ENCODE peak calls at places on chromosomes 13 and 19, in five cellular contexts. One of them, this sample, is unnamed. For H3K9me2, the result is how much of the 10 kb centered on the place peaks cover.

GRCh38 chr19:14102102-14102696 is 11.6 kb upstream of the SAMD1 start:
- DNase-seq in hepatocyte: no peak
- DNase-seq in GM23248: no peak
- DNase-seq in MM.1S: peak
- DNase-seq in HCT116: no peak
- DNase-seq in this sample: peak

GRCh38 chr19:51460164-51460992 is 2.1 kb upstream of the SIGLEC8 start:
- DNase-seq in MM.1S: no peak
- DNase-seq in hepatocyte: no peak
- DNase-seq in HCT116: no peak
- DNase-seq in GM23248: peak
- DNase-seq in this sample: peak

GRCh38 chr13:28684257-28684656 is 25.3 kb downstream of the POMP start:
- DNase-seq in GM23248: peak
- DNase-seq in HCT116: no peak
- DNase-seq in MM.1S: no peak
- DNase-seq in hepatocyte: peak
- DNase-seq in this sample: peak

GRCh38 chr13:45781553-45782326 is 69.8 kb downstream of the SIAH3 start:
- DNase-seq in MM.1S: no peak
- DNase-seq in hepatocyte: no peak
- DNase-seq in GM23248: peak
- DNase-seq in HCT116: no peak
- DNase-seq in this sample: peak

GRCh38 chr13:78194904-78195639 is 276.4 kb upstream of the EDNRB start:
- DNase-seq in MM.1S: no peak
- DNase-seq in GM23248: peak
- DNase-seq in HCT116: no peak
- DNase-seq in hepatocyte: no peak
- DNase-seq in this sample: no peak

GRCh38 chr19:38009650-38010229 is 102.7 kb downstream of the SIPA1L3 start:
- DNase-seq in HCT116: no peak
- DNase-seq in GM23248: no peak
- DNase-seq in hepatocyte: no peak
- DNase-seq in MM.1S: no peak
- DNase-seq in this sample: no peak

GRCh38 chr19:57067440-57067839 is 52.3 kb upstream of the USP29 start:
- DNase-seq in hepatocyte: no peak
- DNase-seq in GM23248: no peak
- DNase-seq in MM.1S: no peak
- DNase-seq in HCT116: no peak
- DNase-seq in this sample: no peak

GRCh38 chr19:5341981-5342380 is 1.4 kb upstream of the PTPRS start:
- DNase-seq in MM.1S: no peak
- DNase-seq in HCT116: no peak
- DNase-seq in GM23248: no peak
- DNase-seq in hepatocyte: no peak
- DNase-seq in this sample: no peak

GRCh38 chr13:68386808-68387207 is 1156.7 kb upstream of the PCDH9 start:
- DNase-seq in MM.1S: no peak
- DNase-seq in hepatocyte: no peak
- DNase-seq in HCT116: no peak
- DNase-seq in GM23248: no peak
- DNase-seq in this sample: no peak

GRCh38 chr13:68390987-68391386 is 1160.9 kb upstream of the PCDH9 start:
- DNase-seq in GM23248: no peak
- DNase-seq in MM.1S: no peak
- DNase-seq in hepatocyte: no peak
- DNase-seq in HCT116: no peak
- DNase-seq in this sample: no peak
- H3K4me2 ChIP-seq in GM23248: no peak
- H3K4me2 ChIP-seq in MM.1S: no peak
- H3K4me2 ChIP-seq in hepatocyte: no peak
- H3K4me2 ChIP-seq in HCT116: no peak
- H3K4me2 ChIP-seq in this sample: no peak

DNA sequence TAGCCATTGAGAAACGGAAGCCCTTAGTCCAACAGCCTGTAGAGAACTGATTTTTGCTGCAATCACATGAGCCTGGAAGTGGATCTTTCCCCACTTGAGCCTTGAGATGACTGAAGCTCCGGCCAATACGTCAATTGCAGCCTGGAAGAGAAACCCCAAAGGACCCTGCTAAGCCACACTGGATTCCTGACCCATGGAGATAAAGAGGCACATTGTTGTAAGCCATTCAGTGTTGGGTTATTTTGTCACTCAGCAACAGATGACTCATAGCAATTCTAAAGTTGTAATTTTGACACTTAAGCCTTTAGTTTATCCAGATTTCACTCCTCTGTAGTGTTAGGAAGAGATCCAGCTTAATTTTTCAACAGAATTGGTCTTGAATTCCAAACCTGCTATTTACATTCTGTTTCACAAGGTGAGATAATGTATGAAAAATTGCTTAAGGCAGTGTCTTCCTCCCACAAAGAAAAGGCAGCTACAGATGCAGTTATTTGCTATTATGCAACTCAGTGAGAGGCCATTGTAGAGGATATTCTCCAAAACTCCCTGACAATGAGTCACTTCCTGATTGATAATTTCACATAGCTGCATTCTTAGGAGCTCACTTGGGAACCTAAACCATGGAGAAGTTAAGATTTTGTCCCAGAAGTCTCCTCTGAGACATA is 59.4 kb upstream of the TSHZ3 start:
- DNase-seq in hepatocyte: peak
- DNase-seq in HCT116: no peak
- DNase-seq in GM23248: peak
- DNase-seq in MM.1S: no peak
- DNase-seq in this sample: no peak
- H3K9me2 ChIP-seq in hepatocyte: under half
- H3K9me2 ChIP-seq in HCT116: under half
- H3K9me2 ChIP-seq in GM23248: under half
- H3K9me2 ChIP-seq in MM.1S: under half
- H3K9me2 ChIP-seq in this sample: under half

DNA sequence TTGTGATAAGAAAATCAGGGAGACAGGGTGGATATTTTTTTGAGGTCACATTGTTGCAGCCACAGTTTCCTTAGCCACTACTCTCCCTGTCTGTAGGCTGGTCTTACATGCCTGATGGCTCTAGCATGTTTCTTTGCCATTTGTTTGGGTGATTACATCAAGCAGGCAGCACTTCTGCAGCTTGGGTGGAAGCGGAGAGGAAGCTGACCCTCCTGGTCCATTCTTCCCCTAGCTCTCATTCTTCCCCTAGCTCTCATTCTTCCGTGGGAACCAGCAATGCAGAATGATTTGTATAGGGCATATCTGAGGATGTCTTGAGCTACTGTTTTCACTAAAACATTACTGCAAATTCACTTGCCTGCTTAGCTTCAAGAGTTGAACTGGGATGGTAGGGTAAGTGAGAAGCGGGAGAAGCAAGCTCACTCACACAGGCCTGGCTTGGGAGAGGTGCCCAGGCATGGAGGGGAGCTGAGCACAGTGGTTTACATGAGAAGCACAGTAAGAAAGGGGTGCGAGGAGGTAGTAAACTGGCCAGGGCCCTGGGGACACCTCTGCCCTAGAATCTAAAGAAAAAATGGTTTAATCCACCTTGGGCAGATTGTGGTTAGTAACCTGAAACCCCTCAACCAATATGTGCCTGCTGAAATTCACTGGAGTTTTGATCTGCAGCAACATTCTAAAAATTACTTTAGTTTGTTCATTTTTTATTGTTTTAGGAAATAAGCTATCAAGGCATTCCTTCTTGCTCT is 538.9 kb downstream of the RFC3 start:
- DNase-seq in HCT116: no peak
- DNase-seq in GM23248: no peak
- DNase-seq in MM.1S: no peak
- DNase-seq in hepatocyte: no peak
- DNase-seq in this sample: no peak
- H2AFZ ChIP-seq in HCT116: peak
- H2AFZ ChIP-seq in GM23248: no peak
- H2AFZ ChIP-seq in MM.1S: no peak
- H2AFZ ChIP-seq in hepatocyte: no peak
- H2AFZ ChIP-seq in this sample: no peak

DNA sequence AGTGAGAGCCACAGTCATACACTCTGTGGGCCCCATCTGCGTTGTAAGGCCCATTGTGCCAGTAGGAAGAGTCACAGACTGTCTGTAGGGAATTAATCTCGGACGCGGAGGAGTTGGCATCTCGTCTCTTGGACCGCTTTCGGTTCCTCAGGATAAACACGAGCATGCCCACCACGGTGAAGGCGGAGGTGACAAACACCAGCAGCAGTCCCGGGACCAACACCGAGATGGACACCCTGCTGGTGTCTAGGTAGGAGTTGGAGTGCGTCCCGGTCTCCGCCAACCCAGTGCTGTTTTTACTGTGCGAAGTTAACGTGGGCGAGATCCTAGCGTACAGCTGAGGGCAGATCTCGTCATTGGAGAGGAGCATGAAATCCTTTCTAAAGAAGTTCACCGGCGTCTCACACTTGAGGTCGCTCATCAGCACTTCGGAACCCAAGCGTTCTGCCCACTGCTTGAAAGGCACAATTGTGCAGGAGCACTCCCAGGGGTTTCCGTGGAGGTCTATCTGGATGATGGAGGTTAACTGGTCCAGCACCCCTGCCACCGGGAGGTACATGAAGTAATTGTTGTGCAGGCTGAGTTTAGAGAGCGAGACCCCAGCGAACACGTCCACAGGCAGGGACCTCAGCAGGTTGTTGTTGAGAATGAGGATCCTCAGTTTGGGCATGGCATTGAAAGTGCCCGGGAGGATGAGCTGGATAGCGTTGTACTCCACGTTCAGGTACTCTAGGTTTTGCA is 2.7 kb downstream of the SLITRK1 start:
- DNase-seq in hepatocyte: peak
- DNase-seq in HCT116: no peak
- DNase-seq in MM.1S: no peak
- DNase-seq in GM23248: peak
- DNase-seq in this sample: no peak
- H3K4me2 ChIP-seq in hepatocyte: peak
- H3K4me2 ChIP-seq in HCT116: no peak
- H3K4me2 ChIP-seq in MM.1S: no peak
- H3K4me2 ChIP-seq in GM23248: peak
- H3K4me2 ChIP-seq in this sample: no peak

DNA sequence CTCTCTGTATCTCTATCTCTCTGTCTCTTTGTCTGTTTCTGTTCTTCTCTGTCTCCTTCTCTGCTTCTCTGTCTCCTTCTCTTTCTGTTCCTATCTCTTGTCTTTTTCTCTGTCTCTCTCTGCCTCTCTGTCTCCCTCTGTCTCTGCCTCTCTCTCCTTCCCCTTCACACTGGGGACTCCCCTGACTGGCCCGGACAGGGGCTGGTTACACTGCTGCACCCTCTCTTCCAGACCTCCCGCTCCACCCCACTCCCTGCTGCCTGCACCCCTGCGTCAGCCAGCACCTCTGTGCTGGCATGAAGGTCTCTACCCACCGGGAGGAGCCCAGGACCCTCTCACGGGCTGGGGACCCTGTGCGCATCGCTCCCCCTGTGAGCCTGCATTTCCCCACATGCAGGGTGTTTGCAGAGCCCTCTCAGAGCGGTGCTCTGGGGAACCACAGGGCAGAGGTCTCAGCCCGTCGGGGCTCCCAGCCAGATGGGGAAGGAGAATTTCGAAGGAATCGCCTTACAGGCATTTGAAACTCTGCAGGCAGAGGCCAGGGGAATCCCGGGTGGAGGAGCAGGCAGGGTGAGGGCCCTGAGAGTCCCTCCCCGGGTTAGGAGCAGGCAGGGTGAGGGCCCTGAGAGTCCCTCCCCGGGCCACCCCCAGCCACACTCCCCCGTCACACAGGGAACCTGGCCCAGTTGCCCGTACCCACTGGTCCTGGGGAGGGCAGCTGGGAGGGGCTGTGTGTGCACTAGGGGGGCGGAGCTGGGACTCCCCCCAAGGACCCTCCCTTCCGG is 16.1 kb upstream of the TCF3 start:
- DNase-seq in MM.1S: peak
- DNase-seq in GM23248: no peak
- DNase-seq in hepatocyte: peak
- DNase-seq in HCT116: no peak
- DNase-seq in this sample: peak
- H3K9me2 ChIP-seq in MM.1S: under half
- H3K9me2 ChIP-seq in GM23248: under half
- H3K9me2 ChIP-seq in hepatocyte: under half
- H3K9me2 ChIP-seq in HCT116: under half
- H3K9me2 ChIP-seq in this sample: under half

GRCh38 chr19:46845959-46846459 is 4.6 kb downstream of the AP2S1 start:
- DNase-seq in hepatocyte: no peak
- DNase-seq in HCT116: no peak
- DNase-seq in MM.1S: no peak
- DNase-seq in GM23248: no peak
- DNase-seq in this sample: no peak

GRCh38 chr19:46849610-46850009 is 1.0 kb downstream of the AP2S1 start:
- DNase-seq in MM.1S: no peak
- DNase-seq in HCT116: no peak
- DNase-seq in GM23248: peak
- DNase-seq in hepatocyte: no peak
- DNase-seq in this sample: no peak

GRCh38 chr19:46847528-46847927 is 3.1 kb downstream of the AP2S1 start:
- DNase-seq in hepatocyte: no peak
- DNase-seq in MM.1S: no peak
- DNase-seq in HCT116: no peak
- DNase-seq in GM23248: no peak
- DNase-seq in this sample: no peak

GRCh38 chr19:46850228-46851203 is at the start of gene AP2S1:
- DNase-seq in HCT116: peak
- DNase-seq in GM23248: peak
- DNase-seq in hepatocyte: peak
- DNase-seq in MM.1S: peak
- DNase-seq in this sample: peak

GRCh38 chr19:46848389-46848788 is 2.3 kb downstream of the AP2S1 start:
- DNase-seq in hepatocyte: no peak
- DNase-seq in GM23248: no peak
- DNase-seq in HCT116: no peak
- DNase-seq in MM.1S: no peak
- DNase-seq in this sample: no peak
- H2AFZ ChIP-seq in hepatocyte: no peak
- H2AFZ ChIP-seq in GM23248: no peak
- H2AFZ ChIP-seq in HCT116: no peak
- H2AFZ ChIP-seq in MM.1S: no peak
- H2AFZ ChIP-seq in this sample: no peak

This sample was measured in Karpas-422.